ENCODE peak calls at places on chromosome 17, in four cellular contexts. O, G, A and R are unnamed samples.

GRCh38 chr17:27550974-27551505 is 79.9 kb upstream of the LGALS9 start:
- DNase-seq in G (no peak), A (no peak), O (no peak), R (no peak)

GRCh38 chr17:78674156-78674555 is 97.0 kb upstream of the DNAH17 start:
- DNase-seq in A (no peak), G (no peak), O (no peak), R (no peak)

GRCh38 chr17:78038748-78039288 is 80.3 kb downstream of the TNRC6C start:
- DNase-seq in G (no peak), O (no peak), A (no peak), R (no peak)

GRCh38 chr17:62188713-62189112 is 123.6 kb upstream of the MED13 start:
- DNase-seq in A (peak), O (no peak), G (no peak), R (peak)

GRCh38 chr17:63780507-63780906 is 6.5 kb downstream of the DDX42 start:
- DNase-seq in A (peak), G (no peak), O (no peak), R (peak)

GRCh38 chr17:43768943-43769342 is 9.8 kb downstream of the DUSP3 start:
- DNase-seq in O (no peak), A (no peak), G (no peak), R (no peak)

GRCh38 chr17:2034806-2035548 is 5.0 kb downstream of the DPH1 start:
- DNase-seq in G (no peak), A (peak), O (no peak), R (no peak)

GRCh38 chr17:57356722-57357391 is 100.5 kb downstream of the MSI2 start:
- DNase-seq in O (peak), A (no peak), G (no peak), R (no peak)

GRCh38 chr17:61313515-61314326 is 85.9 kb upstream of the TBX2 start:
- DNase-seq in A (no peak), O (no peak), G (no peak), R (no peak)

GRCh38 chr17:37488009-37488604 is 1.6 kb upstream of the DUSP14 start:
- DNase-seq in A (peak), O (no peak), G (no peak), R (peak)

GRCh38 chr17:59706900-59707181 is 389 bp downstream of the PTRH2 start:
- DNase-seq in G (no peak), O (no peak), A (no peak), R (no peak)

GRCh38 chr17:17032131-17032692 is 10.0 kb upstream of the MPRIP start:
- DNase-seq in O (no peak), A (peak), G (no peak), R (peak)

GRCh38 chr17:74852237-74853047 is 7.2 kb downstream of the GRIN2C start:
- DNase-seq in O (peak), G (peak), A (no peak), R (no peak)

GRCh38 chr17:74853048-74853397 is 6.7 kb downstream of the GRIN2C start:
- DNase-seq in O (no peak), A (no peak), G (no peak), R (no peak)

GRCh38 chr17:74854792-74855191 is 4.9 kb downstream of the GRIN2C start:
- DNase-seq in O (no peak), G (no peak), A (no peak), R (no peak)

GRCh38 chr17:74855323-74855722 is 4.4 kb downstream of the GRIN2C start:
- DNase-seq in O (no peak), A (no peak), G (no peak), R (no peak)

GRCh38 chr17:74853669-74854068 is 6.0 kb downstream of the GRIN2C start:
- DNase-seq in A (no peak), O (no peak), G (no peak), R (no peak)
- H2BK15ac ChIP-seq in A (no peak), O (peak), G (no peak), R (no peak)

GRCh38 chr17:39738568-39738901 is 797 bp downstream of the GRB7 start:
- DNase-seq in G (peak), O (no peak), A (no peak), R (no peak)

GRCh38 chr17:39739020-39739884 is 1.5 kb downstream of the GRB7 start:
- DNase-seq in A (no peak), G (peak), O (no peak), R (no peak)

GRCh38 chr17:39737331-39737760 is 392 bp upstream of the GRB7 start:
- DNase-seq in O (no peak), G (no peak), A (no peak), R (no peak)

GRCh38 chr17:39736319-39737165 is 1.2 kb upstream of the GRB7 start:
- DNase-seq in A (no peak), G (no peak), O (no peak), R (no peak)

DNA sequence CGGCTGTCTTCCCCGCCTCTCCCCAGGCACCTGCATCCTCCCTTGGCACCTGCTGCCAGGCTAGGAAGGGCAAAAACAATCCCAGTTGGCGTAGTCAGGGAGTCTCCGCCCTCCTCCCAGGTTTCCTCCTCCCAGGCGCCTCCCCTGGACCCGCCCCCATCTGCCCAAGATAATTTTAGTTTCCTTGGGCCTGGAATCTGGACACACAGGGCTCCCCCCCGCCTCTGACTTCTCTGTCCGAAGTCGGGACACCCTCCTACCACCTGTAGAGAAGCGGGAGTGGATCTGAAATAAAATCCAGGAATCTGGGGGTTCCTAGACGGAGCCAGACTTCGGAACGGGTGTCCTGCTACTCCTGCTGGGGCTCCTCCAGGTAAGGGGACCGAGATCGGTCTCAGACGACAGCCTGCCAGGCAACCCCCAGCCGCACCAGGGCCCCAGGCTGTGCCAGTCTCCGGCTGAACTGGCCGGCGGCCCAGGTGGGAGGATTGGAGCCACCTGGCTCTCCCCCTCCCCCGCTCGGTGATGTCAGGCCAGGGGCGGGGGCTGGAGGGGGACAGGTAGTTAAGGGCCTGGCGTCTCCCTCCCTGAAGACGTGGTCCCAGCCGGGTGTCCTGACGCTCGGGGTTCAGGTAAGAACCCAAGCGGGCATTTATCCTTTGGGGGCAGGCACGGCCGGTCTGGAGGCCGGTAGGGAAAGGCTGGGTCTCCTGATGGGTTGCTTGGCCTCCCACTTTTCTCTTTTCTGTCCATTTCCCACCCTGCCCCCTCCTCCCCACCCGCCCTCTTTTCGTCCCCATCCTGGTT is at the start of gene GRB7:
- DNase-seq in O (no peak), A (no peak), G (peak), R (no peak)
- H2BK5ac ChIP-seq in O (no peak), A (no peak), G (peak), R (no peak)

GRCh38 chr17:15431201-15431600 is 36.2 kb downstream of the CDRT4 start:
- DNase-seq in O (no peak), A (no peak), G (no peak), R (no peak)

GRCh38 chr17:15432807-15433547 is 34.4 kb downstream of the CDRT4 start:
- DNase-seq in O (no peak), G (no peak), A (peak), R (peak)

GRCh38 chr17:15436399-15437369 is 30.7 kb downstream of the CDRT4 start:
- DNase-seq in G (peak), O (no peak), A (peak), R (peak)

DNA sequence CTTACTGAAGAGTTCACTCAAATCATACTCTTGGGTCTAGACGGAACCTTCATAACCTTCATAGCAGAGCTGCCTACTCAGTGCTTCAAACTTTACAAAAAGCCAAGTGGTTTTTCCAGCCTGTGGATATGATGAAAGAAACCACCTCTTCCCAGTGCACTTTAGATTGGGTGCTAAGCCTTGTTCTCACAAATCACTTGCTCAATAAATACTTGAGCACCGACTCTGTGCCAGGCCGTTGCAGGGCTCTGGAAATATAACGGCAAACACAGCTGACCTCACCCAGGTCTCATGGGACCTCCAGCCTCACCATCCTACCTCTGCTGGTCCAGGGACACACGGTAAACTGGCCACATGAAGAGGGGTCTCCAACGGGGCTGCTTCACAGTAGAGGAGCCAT is 35.7 kb downstream of the CDRT4 start:
- DNase-seq in A (no peak), O (no peak), G (no peak), R (no peak)
- H2BK120ac ChIP-seq in A (no peak), O (no peak), G (no peak), R (no peak)

DNA sequence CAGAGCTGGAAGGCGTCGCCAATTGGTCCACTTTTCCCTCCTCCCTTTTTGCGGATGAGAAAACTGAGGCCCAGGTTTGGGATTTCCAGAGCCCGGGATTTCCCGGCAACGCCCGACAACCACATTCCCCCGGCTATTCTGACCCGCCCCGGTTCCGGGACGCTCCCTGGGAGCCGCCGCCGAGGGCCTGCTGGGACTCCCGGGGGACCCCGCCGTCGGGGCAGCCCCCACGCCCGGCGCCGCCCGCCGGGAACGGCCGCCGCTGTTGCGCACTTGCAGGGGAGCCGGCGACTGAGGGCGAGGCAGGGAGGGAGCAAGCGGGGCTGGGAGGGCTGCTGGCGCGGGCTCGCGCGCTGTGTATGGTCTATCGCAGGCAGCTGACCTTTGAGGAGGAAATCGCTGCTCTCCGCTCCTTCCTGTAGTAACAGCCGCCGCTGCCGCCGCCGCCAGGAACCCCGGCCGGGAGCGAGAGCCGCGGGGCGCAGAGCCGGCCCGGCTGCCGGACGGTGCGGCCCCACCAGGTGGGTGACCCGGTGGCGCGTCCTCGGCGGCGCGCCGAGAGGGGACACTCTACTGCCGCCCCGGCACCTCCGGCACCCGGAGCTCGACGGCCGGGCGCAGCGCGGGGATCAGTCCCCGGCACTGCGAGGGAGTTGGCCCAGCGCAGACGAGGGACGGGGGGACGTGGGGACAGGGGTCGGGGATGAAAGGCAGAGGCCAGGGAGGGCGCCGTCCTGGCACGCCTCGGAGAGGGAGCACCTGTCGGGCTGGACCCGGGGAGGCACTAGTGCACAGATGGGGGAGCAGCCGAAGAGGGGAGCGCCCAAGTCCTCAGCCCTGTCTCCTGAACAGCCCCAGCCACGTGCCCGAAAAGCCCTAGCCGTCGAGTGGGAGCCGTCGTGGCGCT is at the start of gene STAT5A:
- DNase-seq in O (no peak), A (peak), G (peak), R (peak)
- H2BK15ac ChIP-seq in O (peak), A (no peak), G (no peak), R (peak)

GRCh38 chr17:8062435-8062806 is 23.6 kb downstream of the ALOX15B start:
- DNase-seq in O (no peak), A (peak), G (no peak), R (peak)

GRCh38 chr17:8062807-8063483 is 24.1 kb downstream of the ALOX15B start:
- DNase-seq in O (no peak), A (no peak), G (no peak), R (peak)

GRCh38 chr17:8066841-8067775 is 20.4 kb downstream of the ALOX12B start:
- DNase-seq in O (no peak), G (no peak), A (no peak), R (no peak)

GRCh38 chr17:8064590-8065019 is 22.9 kb downstream of the ALOX12B start:
- DNase-seq in G (no peak), O (no peak), A (no peak), R (no peak)

GRCh38 chr17:8063761-8064589 is 23.5 kb downstream of the ALOX12B start:
- DNase-seq in G (no peak), A (no peak), O (no peak), R (no peak)
- H2BK5ac ChIP-seq in G (no peak), A (no peak), O (no peak), R (no peak)

GRCh38 chr17:48483471-48484131 is 47.2 kb downstream of the HOXB1 start:
- DNase-seq in O (no peak), A (peak), G (no peak), R (peak)

GRCh38 chr17:48484850-48485249 is 46.0 kb downstream of the HOXB1 start:
- DNase-seq in A (peak), O (no peak), G (no peak), R (peak)

GRCh38 chr17:48486557-48486956 is 44.3 kb downstream of the HOXB1 start:
- DNase-seq in G (no peak), A (peak), O (no peak), R (peak)

GRCh38 chr17:48484256-48484655 is 46.6 kb downstream of the HOXB1 start:
- DNase-seq in G (no peak), O (no peak), A (peak), R (peak)

GRCh38 chr17:48483004-48483403 is 47.8 kb downstream of the HOXB1 start:
- DNase-seq in O (no peak), A (no peak), G (no peak), R (no peak)
- H2BK120ac ChIP-seq in O (no peak), A (peak), G (no peak), R (peak)

GRCh38 chr17:7850970-7851437 is 3.9 kb upstream of the TMEM88 start:
- DNase-seq in G (no peak), O (no peak), A (no peak), R (no peak)

GRCh38 chr17:7852262-7852670 is 2.6 kb upstream of the TMEM88 start:
- DNase-seq in G (no peak), A (no peak), O (no peak), R (no peak)

GRCh38 chr17:7850118-7850504 is 4.8 kb upstream of the TMEM88 start:
- DNase-seq in O (no peak), A (no peak), G (no peak), R (no peak)

GRCh38 chr17:7852919-7853692 is 1.8 kb upstream of the TMEM88 start:
- DNase-seq in A (no peak), O (no peak), G (peak), R (no peak)

DNA sequence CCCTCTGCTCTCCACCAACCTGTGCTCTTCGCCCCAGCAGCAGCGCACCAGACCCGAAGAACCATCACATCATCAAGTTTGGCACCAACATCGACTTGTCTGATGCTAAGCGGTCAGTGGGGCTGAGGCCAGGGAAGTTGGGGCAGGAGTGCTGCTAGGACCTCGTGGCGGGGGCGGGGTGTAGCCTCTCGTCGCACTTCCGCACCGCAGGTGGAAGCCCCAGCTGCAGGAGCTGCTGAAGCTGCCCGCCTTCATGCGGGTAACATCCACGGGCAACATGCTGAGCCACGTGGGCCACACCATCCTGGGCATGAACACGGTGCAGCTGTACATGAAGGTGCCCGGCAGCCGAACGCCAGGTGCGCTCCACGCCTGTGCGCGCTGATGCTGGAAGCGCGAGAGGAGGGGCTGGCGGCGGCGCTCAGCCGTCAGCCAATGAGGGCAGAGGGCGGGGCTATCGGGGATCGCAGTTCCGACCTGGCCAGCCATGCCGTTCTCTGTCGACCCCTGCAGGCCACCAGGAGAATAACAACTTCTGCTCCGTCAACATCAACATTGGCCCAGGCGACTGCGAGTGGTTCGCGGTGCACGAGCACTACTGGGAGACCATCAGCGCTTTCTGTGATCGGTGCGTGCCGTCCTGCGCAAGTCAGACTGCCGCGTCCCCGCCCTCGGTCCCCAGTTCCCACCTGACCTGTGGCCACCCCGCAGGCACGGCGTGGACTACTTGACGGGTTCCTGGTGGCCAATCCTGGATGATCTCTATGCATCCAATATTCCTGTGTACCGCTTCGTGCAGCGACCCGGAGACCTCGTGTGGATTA is 3.2 kb upstream of the TMEM88 start:
- DNase-seq in O (peak), A (peak), G (peak), R (peak)
- H2BK15ac ChIP-seq in O (peak), A (no peak), G (no peak), R (no peak)

DNA sequence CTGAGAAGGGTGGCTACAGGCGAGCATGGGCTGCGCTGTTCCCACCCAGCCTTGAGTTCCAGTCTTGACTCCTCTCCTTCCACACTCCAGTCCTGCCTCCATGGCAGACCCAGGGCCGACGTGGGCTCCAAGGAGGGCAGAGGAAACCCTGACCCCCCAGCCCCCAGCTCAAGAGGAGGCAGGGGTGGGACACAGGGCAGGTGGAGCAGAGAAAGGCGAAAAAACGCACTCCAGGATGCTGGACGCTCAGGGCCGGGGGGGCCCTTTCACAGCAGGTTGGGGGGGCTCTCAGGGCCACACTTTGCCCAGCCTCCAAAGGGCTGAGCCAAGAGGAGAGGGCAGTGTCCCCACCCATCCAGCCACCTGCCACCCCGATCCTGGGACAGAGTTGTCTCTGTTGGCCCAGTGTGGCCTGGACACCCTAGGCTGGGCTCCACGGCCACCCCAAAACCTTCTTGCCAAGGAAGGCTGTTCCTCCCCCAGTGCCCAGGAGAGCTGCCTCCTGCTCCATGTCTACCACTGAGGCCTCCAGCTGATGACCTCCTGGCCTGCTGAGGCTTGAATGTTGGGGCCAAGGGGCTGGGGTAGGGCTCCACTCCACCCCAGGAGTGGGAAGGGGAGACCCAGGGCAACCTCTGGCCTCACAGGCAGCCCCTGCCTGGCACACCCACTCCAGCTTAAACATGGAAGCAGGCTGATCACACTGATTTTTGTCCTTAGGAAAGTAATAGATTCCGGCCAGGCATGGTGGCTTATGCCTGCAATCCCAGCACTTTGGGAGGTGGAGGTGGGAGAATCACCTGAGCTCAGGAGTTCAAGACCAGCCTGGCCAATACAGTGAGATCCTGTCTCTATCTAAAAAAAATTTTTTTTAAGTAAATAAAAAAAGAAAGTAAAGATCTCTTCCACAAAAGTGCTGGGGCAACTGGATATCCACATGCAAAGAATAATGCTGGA is 7.4 kb upstream of the CCDC57 start:
- DNase-seq in G (no peak), A (no peak), O (no peak), R (no peak)
- H2BK5ac ChIP-seq in G (no peak), A (peak), O (no peak), R (no peak)

DNA sequence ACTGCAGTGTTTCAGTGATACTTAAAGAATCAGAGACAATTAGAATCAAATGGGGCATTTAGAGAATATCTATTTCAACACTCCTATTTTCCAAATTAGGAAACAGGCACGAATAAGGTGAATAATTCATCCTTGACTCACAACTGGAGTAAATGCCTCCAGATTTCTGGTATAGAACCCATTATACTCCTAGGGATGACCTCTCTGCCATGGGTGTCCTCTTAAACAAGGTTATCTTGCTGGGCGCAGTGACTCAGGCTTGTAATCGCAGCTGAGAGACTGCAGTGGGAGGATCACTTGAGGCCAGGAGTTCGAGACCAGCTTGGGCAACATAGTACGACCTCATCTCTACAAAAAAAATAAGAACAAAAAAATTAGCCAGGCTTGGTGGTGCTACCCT is 139.8 kb upstream of the ELAC2 start:
- DNase-seq in A (no peak), G (no peak), O (no peak), R (no peak)
- H2BK120ac ChIP-seq in A (no peak), G (no peak), O (no peak), R (no peak)